ENCODE peak calls at places on chromosome 20, in eight cellular contexts. Q is Caki2, M is midbrain, B is GM04503, Z is neural progenitor cell, C is neural crest cell, J is B cell, A is activated T-cell treated with anti-CD3 and anti-CD28 coated beads for 1 hour. Y is an unnamed sample.

GRCh38 chr20:2303693-2304092 is 7.9 kb downstream of the TGM3 start:
- DNase-seq in Q (peak; percentile 95), M (no peak), B (no peak), Z (no peak), C (no peak), J (no peak), A (no peak), Y (no peak)

GRCh38 chr20:58006346-58007316 is 221.8 kb downstream of the ANKRD60 start:
- DNase-seq in Q (no peak), M (no peak), B (no peak), Z (no peak), C (no peak), J (no peak), A (no peak), Y (no peak)

GRCh38 chr20:58306421-58307261 is 2.9 kb upstream of the RAB22A start:
- DNase-seq in Q (peak; percentile 94), M (no peak), B (no peak), Z (no peak), C (no peak), J (peak; percentile 62), A (peak; percentile 46), Y (no peak)

GRCh38 chr20:16613954-16614353 is 40.7 kb upstream of the KIF16B start:
- DNase-seq in Q (no peak), M (no peak), B (no peak), Z (no peak), C (no peak), J (no peak), A (no peak), Y (no peak)

GRCh38 chr20:52915564-52915963 is 56.6 kb upstream of the TSHZ2 start:
- DNase-seq in Q (no peak), M (no peak), B (no peak), Z (no peak), C (no peak), J (no peak), A (no peak), Y (no peak)

GRCh38 chr20:63940071-63940471 is 16.1 kb downstream of the UCKL1 start:
- DNase-seq in Q (no peak), M (no peak), B (no peak), Z (no peak), C (no peak), J (no peak), A (no peak), Y (no peak)

GRCh38 chr20:32976746-32977145 is 27.5 kb downstream of the SUN5 start:
- DNase-seq in Q (no peak), M (no peak), B (no peak), Z (no peak), C (no peak), J (no peak), A (no peak), Y (no peak)

GRCh38 chr20:11849976-11850670 is 67.6 kb upstream of the BTBD3 start:
- DNase-seq in Q (no peak), M (no peak), B (peak; percentile 26), Z (no peak), C (no peak), J (no peak), A (no peak), Y (peak; percentile 98)

GRCh38 chr20:43590036-43590391 is 723 bp upstream of the IFT52 start:
- DNase-seq in Q (no peak), M (peak; percentile 62), B (no peak), Z (peak; percentile 67), C (no peak), J (no peak), A (no peak), Y (peak; percentile 68)